ENCODE peak calls at places on chromosomes 5 and 9, in four cellular contexts. One of them, this sample, is unnamed. For H3K27me3, the result is how much of the 10 kb centered on the place peaks cover.

GRCh38 chr5:82011761-82012160 is 39.9 kb downstream of the ATG10 start:
- DNase-seq in lower lobe of right lung: no peak
- DNase-seq in mesendoderm: no peak
- DNase-seq in endothelial cell of umbilical vein: no peak
- DNase-seq in this sample: peak

GRCh38 chr5:175872287-175873089 is 1.1 kb downstream of the CPLX2 start:
- DNase-seq in lower lobe of right lung: no peak
- DNase-seq in mesendoderm: peak
- DNase-seq in endothelial cell of umbilical vein: no peak
- DNase-seq in this sample: no peak

GRCh38 chr5:169009171-169009570 is 291.8 kb downstream of the SLIT3 start:
- DNase-seq in lower lobe of right lung: no peak
- DNase-seq in mesendoderm: no peak
- DNase-seq in endothelial cell of umbilical vein: no peak
- DNase-seq in this sample: no peak

GRCh38 chr9:78997296-78997695 is 574.5 kb upstream of the TLE4 start:
- DNase-seq in lower lobe of right lung: no peak
- DNase-seq in mesendoderm: no peak
- DNase-seq in endothelial cell of umbilical vein: peak
- DNase-seq in this sample: no peak

GRCh38 chr5:93053825-93054224 is 527.2 kb downstream of the NR2F1-AS1 start:
- DNase-seq in lower lobe of right lung: no peak
- DNase-seq in mesendoderm: no peak
- DNase-seq in endothelial cell of umbilical vein: no peak
- DNase-seq in this sample: no peak

GRCh38 chr9:104808030-104808614 is 44.2 kb downstream of the NIPSNAP3B start:
- DNase-seq in lower lobe of right lung: no peak
- DNase-seq in mesendoderm: peak
- DNase-seq in endothelial cell of umbilical vein: peak
- DNase-seq in this sample: peak

GRCh38 chr9:130078547-130078946 is 24.8 kb downstream of the GPR107 start:
- DNase-seq in lower lobe of right lung: no peak
- DNase-seq in mesendoderm: no peak
- DNase-seq in endothelial cell of umbilical vein: no peak
- DNase-seq in this sample: no peak

GRCh38 chr5:133423618-133424282 is 188.6 kb downstream of the FSTL4 start:
- DNase-seq in lower lobe of right lung: peak
- DNase-seq in mesendoderm: peak
- DNase-seq in endothelial cell of umbilical vein: peak
- DNase-seq in this sample: peak

GRCh38 chr9:104860280-104860679 is 67.7 kb downstream of the ABCA1 start:
- DNase-seq in lower lobe of right lung: no peak
- DNase-seq in mesendoderm: no peak
- DNase-seq in endothelial cell of umbilical vein: no peak
- DNase-seq in this sample: no peak

GRCh38 chr5:103057208-103058130 is 62.5 kb downstream of the GIN1 start:
- DNase-seq in lower lobe of right lung: no peak
- DNase-seq in mesendoderm: peak
- DNase-seq in endothelial cell of umbilical vein: no peak
- DNase-seq in this sample: no peak

GRCh38 chr5:150523472-150524350 is 15.8 kb downstream of the NDST1 start:
- DNase-seq in lower lobe of right lung: no peak
- DNase-seq in mesendoderm: peak
- DNase-seq in endothelial cell of umbilical vein: peak
- DNase-seq in this sample: peak

GRCh38 chr5:138986186-138986775 is 111.1 kb upstream of the LRRTM2 start:
- DNase-seq in lower lobe of right lung: no peak
- DNase-seq in mesendoderm: no peak
- DNase-seq in endothelial cell of umbilical vein: no peak
- DNase-seq in this sample: no peak

GRCh38 chr9:91073049-91073810 is 271.6 kb downstream of the SYK start:
- DNase-seq in lower lobe of right lung: peak
- DNase-seq in mesendoderm: no peak
- DNase-seq in endothelial cell of umbilical vein: no peak
- DNase-seq in this sample: no peak

GRCh38 chr9:33436445-33436844 is 10.9 kb downstream of the AQP3 start:
- DNase-seq in lower lobe of right lung: no peak
- DNase-seq in mesendoderm: peak
- DNase-seq in endothelial cell of umbilical vein: no peak
- DNase-seq in this sample: peak

GRCh38 chr5:33981408-33982171 is 2.9 kb downstream of the SLC45A2 start:
- DNase-seq in lower lobe of right lung: no peak
- DNase-seq in mesendoderm: no peak
- DNase-seq in endothelial cell of umbilical vein: no peak
- DNase-seq in this sample: peak

GRCh38 chr5:53170748-53171349 is 61.3 kb upstream of the MOCS2 start:
- DNase-seq in lower lobe of right lung: no peak
- DNase-seq in mesendoderm: peak
- DNase-seq in endothelial cell of umbilical vein: peak
- DNase-seq in this sample: peak

GRCh38 chr5:172150514-172151425 is 37.3 kb downstream of the STK10 start:
- DNase-seq in lower lobe of right lung: peak
- DNase-seq in mesendoderm: no peak
- DNase-seq in endothelial cell of umbilical vein: no peak
- DNase-seq in this sample: no peak

GRCh38 chr5:154440540-154440939 is 5.3 kb upstream of the SAP30L start:
- DNase-seq in lower lobe of right lung: no peak
- DNase-seq in mesendoderm: no peak
- DNase-seq in endothelial cell of umbilical vein: no peak
- DNase-seq in this sample: no peak

GRCh38 chr5:29143266-29143665 is 2050.2 kb upstream of the CDH6 start:
- DNase-seq in lower lobe of right lung: no peak
- DNase-seq in mesendoderm: peak
- DNase-seq in endothelial cell of umbilical vein: no peak
- DNase-seq in this sample: no peak

GRCh38 chr9:136996361-136997281 is at the start of gene CLIC3:
- DNase-seq in lower lobe of right lung: peak
- DNase-seq in mesendoderm: peak
- DNase-seq in endothelial cell of umbilical vein: no peak
- DNase-seq in this sample: peak

GRCh38 chr5:72204946-72205345 is 97.7 kb downstream of the MAP1B start:
- DNase-seq in lower lobe of right lung: no peak
- DNase-seq in mesendoderm: no peak
- DNase-seq in endothelial cell of umbilical vein: no peak
- DNase-seq in this sample: no peak

GRCh38 chr9:130942679-130943078 is 3.6 kb upstream of the FIBCD1 start:
- DNase-seq in lower lobe of right lung: no peak
- DNase-seq in mesendoderm: no peak
- DNase-seq in endothelial cell of umbilical vein: no peak
- DNase-seq in this sample: no peak

GRCh38 chr9:37582548-37583157 is 6.5 kb upstream of the FBXO10 start:
- DNase-seq in lower lobe of right lung: no peak
- DNase-seq in mesendoderm: peak
- DNase-seq in endothelial cell of umbilical vein: peak
- DNase-seq in this sample: no peak

GRCh38 chr9:137761032-137761431 is 116.5 kb upstream of the CACNA1B start:
- DNase-seq in lower lobe of right lung: no peak
- DNase-seq in mesendoderm: no peak
- DNase-seq in endothelial cell of umbilical vein: no peak
- DNase-seq in this sample: no peak

GRCh38 chr5:127089206-127089605 is 15.9 kb upstream of the C5orf63 start:
- DNase-seq in lower lobe of right lung: no peak
- DNase-seq in mesendoderm: no peak
- DNase-seq in endothelial cell of umbilical vein: no peak
- DNase-seq in this sample: no peak

GRCh38 chr5:44747396-44747795 is 61.4 kb upstream of the MRPS30 start:
- DNase-seq in lower lobe of right lung: no peak
- DNase-seq in mesendoderm: no peak
- DNase-seq in endothelial cell of umbilical vein: no peak
- DNase-seq in this sample: no peak

GRCh38 chr5:147669113-147669869 is 113.2 kb downstream of the JAKMIP2 start:
- DNase-seq in lower lobe of right lung: no peak
- DNase-seq in mesendoderm: no peak
- DNase-seq in endothelial cell of umbilical vein: no peak
- DNase-seq in this sample: peak

GRCh38 chr9:6239048-6239461 is 23.4 kb downstream of the IL33 start:
- DNase-seq in lower lobe of right lung: no peak
- DNase-seq in mesendoderm: no peak
- DNase-seq in endothelial cell of umbilical vein: no peak
- DNase-seq in this sample: no peak

GRCh38 chr9:122092611-122093506 is at the start of gene TTLL11:
- DNase-seq in lower lobe of right lung: peak
- DNase-seq in mesendoderm: peak
- DNase-seq in endothelial cell of umbilical vein: peak
- DNase-seq in this sample: peak

GRCh38 chr9:122091682-122092592 is 1.2 kb downstream of the TTLL11 start:
- DNase-seq in lower lobe of right lung: no peak
- DNase-seq in mesendoderm: no peak
- DNase-seq in endothelial cell of umbilical vein: no peak
- DNase-seq in this sample: no peak

GRCh38 chr9:122088880-122089567 is 4.1 kb downstream of the TTLL11 start:
- DNase-seq in lower lobe of right lung: no peak
- DNase-seq in mesendoderm: no peak
- DNase-seq in endothelial cell of umbilical vein: no peak
- DNase-seq in this sample: no peak

GRCh38 chr9:122090981-122091380 is 2.1 kb downstream of the TTLL11 start:
- DNase-seq in lower lobe of right lung: no peak
- DNase-seq in mesendoderm: no peak
- DNase-seq in endothelial cell of umbilical vein: no peak
- DNase-seq in this sample: no peak

DNA sequence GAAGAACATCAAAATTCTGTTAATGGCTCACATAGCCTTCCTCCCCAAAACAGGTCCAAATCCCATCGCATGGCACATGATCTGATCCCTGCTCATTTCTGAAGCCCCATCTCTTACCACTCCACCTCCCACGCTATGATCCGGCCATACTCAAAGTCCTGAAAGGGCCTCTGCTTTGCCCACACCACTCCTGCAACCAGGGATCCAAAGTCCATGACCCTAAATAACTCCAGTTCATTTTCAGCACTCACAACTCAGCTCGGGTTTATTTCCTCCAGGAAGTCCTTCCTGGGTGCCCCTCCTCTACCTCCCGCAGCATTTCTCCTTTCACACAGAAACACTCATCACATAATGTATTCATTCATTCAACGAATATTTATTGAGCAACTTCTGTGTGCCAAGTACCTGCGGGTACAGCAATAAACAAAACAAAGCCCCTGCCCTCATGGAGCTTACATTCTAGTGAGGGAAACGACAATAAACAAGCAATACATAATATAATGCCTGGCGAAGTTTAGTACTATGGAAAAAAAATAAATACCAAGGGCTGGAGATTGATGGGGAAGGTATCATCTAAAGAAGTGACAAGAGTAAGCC is 2.7 kb downstream of the TTLL11 start:
- DNase-seq in lower lobe of right lung: no peak
- DNase-seq in mesendoderm: no peak
- DNase-seq in endothelial cell of umbilical vein: no peak
- DNase-seq in this sample: no peak
- H3K27me3 ChIP-seq in lower lobe of right lung: under half
- H3K27me3 ChIP-seq in mesendoderm: under half
- H3K27me3 ChIP-seq in endothelial cell of umbilical vein: under half
- H3K27me3 ChIP-seq in this sample: under half

GRCh38 chr5:140548791-140549190 is 1.3 kb downstream of the EIF4EBP3 start:
- DNase-seq in lower lobe of right lung: no peak
- DNase-seq in mesendoderm: no peak
- DNase-seq in endothelial cell of umbilical vein: no peak
- DNase-seq in this sample: no peak
- H3K4me3 ChIP-seq in lower lobe of right lung: peak
- H3K4me3 ChIP-seq in mesendoderm: no peak
- H3K4me3 ChIP-seq in endothelial cell of umbilical vein: no peak
- H3K4me3 ChIP-seq in this sample: no peak

DNA sequence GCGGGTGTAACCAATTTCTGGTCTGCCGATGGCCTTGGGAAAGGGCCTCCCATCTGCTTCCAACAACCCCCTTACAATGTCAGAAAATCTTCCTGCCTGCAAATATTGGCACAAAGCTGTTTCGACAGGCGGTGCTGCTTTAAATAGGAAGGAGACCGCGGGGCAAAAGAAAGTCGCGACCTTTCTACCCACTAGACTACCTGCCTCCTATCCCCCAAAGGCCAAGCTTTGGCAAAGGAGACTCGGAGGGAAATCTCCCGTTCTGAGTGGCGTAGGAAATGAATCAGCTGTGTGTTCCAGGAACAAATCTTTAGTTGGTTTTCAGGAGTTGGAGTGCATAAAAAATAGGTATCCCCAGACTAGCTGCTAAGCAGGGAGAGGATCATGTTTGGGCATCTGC is 36.8 kb upstream of the NFIB start:
- DNase-seq in lower lobe of right lung: no peak
- DNase-seq in mesendoderm: no peak
- DNase-seq in endothelial cell of umbilical vein: peak
- DNase-seq in this sample: no peak
- H3K27me3 ChIP-seq in lower lobe of right lung: half or more
- H3K27me3 ChIP-seq in mesendoderm: under half
- H3K27me3 ChIP-seq in endothelial cell of umbilical vein: under half
- H3K27me3 ChIP-seq in this sample: under half

GRCh38 chr5:37554403-37554739 is 175.3 kb downstream of the WDR70 start:
- DNase-seq in lower lobe of right lung: no peak
- DNase-seq in mesendoderm: no peak
- DNase-seq in endothelial cell of umbilical vein: no peak
- DNase-seq in this sample: no peak

GRCh38 chr5:37553720-37554402 is 174.7 kb downstream of the WDR70 start:
- DNase-seq in lower lobe of right lung: no peak
- DNase-seq in mesendoderm: no peak
- DNase-seq in endothelial cell of umbilical vein: peak
- DNase-seq in this sample: peak

GRCh38 chr5:37549411-37549810 is 170.3 kb downstream of the WDR70 start:
- DNase-seq in lower lobe of right lung: no peak
- DNase-seq in mesendoderm: no peak
- DNase-seq in endothelial cell of umbilical vein: no peak
- DNase-seq in this sample: no peak

GRCh38 chr5:37554938-37555337 is 175.8 kb downstream of the WDR70 start:
- DNase-seq in lower lobe of right lung: no peak
- DNase-seq in mesendoderm: peak
- DNase-seq in endothelial cell of umbilical vein: peak
- DNase-seq in this sample: no peak

DNA sequence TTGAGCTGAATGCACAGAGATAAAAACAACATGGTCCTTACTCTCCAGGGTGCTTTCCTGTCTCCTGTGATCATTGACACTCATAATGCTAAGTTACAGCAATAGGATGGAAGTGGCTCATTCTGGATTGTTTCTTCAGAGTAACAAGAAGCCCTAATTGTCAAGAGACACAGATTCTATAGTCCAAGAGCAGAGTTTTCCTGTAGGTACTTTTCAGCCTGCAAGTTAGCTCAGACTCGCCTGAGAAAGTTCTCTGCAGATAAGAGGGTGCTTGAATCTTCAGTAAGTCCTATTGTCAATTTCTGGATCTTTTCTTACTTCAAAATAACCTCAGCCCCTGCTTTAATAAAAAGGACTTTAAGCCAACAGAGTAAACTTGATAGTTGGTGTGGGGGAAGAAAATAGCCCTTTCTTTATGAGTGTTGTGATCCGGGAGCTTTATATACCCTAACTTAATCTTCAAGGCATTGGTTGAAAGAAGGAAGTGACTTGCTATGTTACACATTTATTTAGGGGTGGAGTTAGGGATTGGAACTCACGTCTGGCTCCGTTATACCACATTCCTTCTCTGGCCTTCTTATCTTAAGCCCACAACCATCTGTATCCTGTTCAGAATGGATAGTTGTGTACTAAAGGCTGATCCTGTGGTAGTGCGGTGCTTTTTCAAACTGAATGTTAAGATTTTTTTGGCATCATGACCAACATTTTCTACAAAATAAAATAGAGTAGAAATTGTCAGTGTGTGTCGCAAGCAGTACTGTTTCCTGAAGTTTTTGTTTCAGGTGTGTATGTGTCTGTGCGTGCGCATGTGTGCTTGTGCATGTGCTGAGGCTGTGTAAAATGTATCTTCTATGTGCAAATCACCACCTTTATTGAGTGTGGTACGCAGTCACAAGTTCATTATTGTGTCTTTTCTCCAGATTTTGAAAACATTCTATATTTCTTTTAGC is 173.9 kb downstream of the WDR70 start:
- DNase-seq in lower lobe of right lung: no peak
- DNase-seq in mesendoderm: peak
- DNase-seq in endothelial cell of umbilical vein: peak
- DNase-seq in this sample: no peak
- H3K4me3 ChIP-seq in lower lobe of right lung: no peak
- H3K4me3 ChIP-seq in mesendoderm: no peak
- H3K4me3 ChIP-seq in endothelial cell of umbilical vein: peak
- H3K4me3 ChIP-seq in this sample: no peak